ENCODE peak calls at places on chromosomes 7 and 10, in eight cellular contexts. S is lower lobe of right lung, Y is PC-3, H is esophagus squamous epithelium, K is endodermal cell, A is aorta, B is HCT116, F is cardiac muscle cell. O is an unnamed sample.

GRCh38 chr10:2079603-2080078 is 342.3 kb upstream of the ADARB2 start:
- DNase-seq in S (no peak), Y (no peak), H (no peak), K (no peak), A (no peak), B (no peak), F (no peak), O (no peak)

GRCh38 chr7:73870041-73870492 is 9.1 kb downstream of the TMEM270 start:
- DNase-seq in S (no peak), Y (no peak), H (no peak), K (peak), A (peak), B (no peak), F (peak), O (no peak)

GRCh38 chr7:144386741-144387140 is 16.8 kb downstream of the NOBOX start:
- DNase-seq in S (no peak), Y (no peak), H (no peak), K (no peak), A (no peak), B (no peak), F (no peak), O (no peak)

GRCh38 chr10:77413231-77413630 is 224.4 kb downstream of the KCNMA1 start:
- DNase-seq in S (no peak), Y (no peak), H (no peak), K (no peak), A (no peak), B (no peak), F (no peak), O (no peak)

GRCh38 chr10:96666738-96667137 is 53.6 kb downstream of the PIK3AP1 start:
- DNase-seq in S (no peak), Y (no peak), H (no peak), K (no peak), A (no peak), B (no peak), F (no peak), O (no peak)

GRCh38 chr10:58335306-58336005 is 650 bp downstream of the UBE2D1 start:
- DNase-seq in S (peak), Y (peak), H (no peak), K (peak), A (peak), B (peak), F (peak), O (no peak)

GRCh38 chr7:146090023-146090645 is 26.5 kb upstream of the CNTNAP2 start:
- DNase-seq in S (no peak), Y (peak), H (no peak), K (no peak), A (no peak), B (peak), F (peak), O (no peak)

GRCh38 chr7:123460616-123461015 is 73.8 kb downstream of the IQUB start:
- DNase-seq in S (no peak), Y (peak), H (no peak), K (no peak), A (no peak), B (no peak), F (no peak), O (no peak)

GRCh38 chr7:105304040-105304895 is 84.5 kb downstream of the SRPK2 start:
- DNase-seq in S (no peak), Y (peak), H (no peak), K (no peak), A (no peak), B (peak), F (no peak), O (no peak)

GRCh38 chr10:98478430-98479222 is 31.9 kb upstream of the HPS1 start:
- DNase-seq in S (no peak), Y (no peak), H (no peak), K (no peak), A (no peak), B (no peak), F (no peak), O (no peak)

GRCh38 chr10:35262436-35262835 is 73.9 kb upstream of the CCNY start:
- DNase-seq in S (no peak), Y (peak), H (no peak), K (no peak), A (no peak), B (no peak), F (no peak), O (no peak)

GRCh38 chr7:111639894-111640293 is 77.6 kb upstream of the IMMP2L start:
- DNase-seq in S (no peak), Y (no peak), H (no peak), K (no peak), A (no peak), B (no peak), F (no peak), O (no peak)

GRCh38 chr10:110780704-110781103 is 91.0 kb upstream of the PDCD4 start:
- DNase-seq in S (no peak), Y (no peak), H (no peak), K (no peak), A (no peak), B (no peak), F (no peak), O (no peak)

GRCh38 chr7:97959046-97959445 is 30.9 kb downstream of the OCM2 start:
- DNase-seq in S (no peak), Y (no peak), H (no peak), K (no peak), A (no peak), B (no peak), F (no peak), O (no peak)

GRCh38 chr7:43053968-43054367 is 58.5 kb upstream of the HECW1 start:
- DNase-seq in S (no peak), Y (no peak), H (no peak), K (no peak), A (no peak), B (no peak), F (no peak), O (no peak)

GRCh38 chr7:151719031-151719894 is 157.7 kb downstream of the PRKAG2 start:
- DNase-seq in S (no peak), Y (no peak), H (no peak), K (no peak), A (no peak), B (no peak), F (no peak), O (no peak)

GRCh38 chr7:39741942-39742623 is 118.7 kb downstream of the RALA start:
- DNase-seq in S (peak), Y (peak), H (no peak), K (peak), A (peak), B (no peak), F (peak), O (peak)

GRCh38 chr10:60348982-60349381 is 40.7 kb downstream of the ANK3 start:
- DNase-seq in S (no peak), Y (no peak), H (no peak), K (no peak), A (no peak), B (no peak), F (no peak), O (no peak)

GRCh38 chr10:86489960-86490612 is 31.5 kb downstream of the WAPL start:
- DNase-seq in S (no peak), Y (no peak), H (no peak), K (no peak), A (no peak), B (no peak), F (no peak), O (no peak)

GRCh38 chr7:140251824-140252555 is 75.2 kb upstream of the KDM7A start:
- DNase-seq in S (no peak), Y (no peak), H (no peak), K (no peak), A (no peak), B (no peak), F (no peak), O (no peak)

GRCh38 chr10:47458466-47459154 is 25.3 kb downstream of the ANXA8 start:
- DNase-seq in S (no peak), Y (peak), H (no peak), K (no peak), A (no peak), B (no peak), F (no peak), O (no peak)

GRCh38 chr7:115135111-115135510 is 213.2 kb downstream of the MDFIC start:
- DNase-seq in S (no peak), Y (peak), H (no peak), K (no peak), A (no peak), B (no peak), F (no peak), O (no peak)

GRCh38 chr7:155808551-155809331 is 3.5 kb downstream of the SHH start:
- DNase-seq in S (peak), Y (peak), H (no peak), K (peak), A (no peak), B (no peak), F (no peak), O (no peak)

GRCh38 chr7:116028808-116029207 is 1.8 kb downstream of the TFEC start:
- DNase-seq in S (no peak), Y (no peak), H (no peak), K (no peak), A (no peak), B (no peak), F (no peak), O (no peak)

GRCh38 chr7:103851357-103851756 is 138.1 kb downstream of the RELN start:
- DNase-seq in S (no peak), Y (no peak), H (no peak), K (peak), A (no peak), B (no peak), F (peak), O (no peak)

DNA sequence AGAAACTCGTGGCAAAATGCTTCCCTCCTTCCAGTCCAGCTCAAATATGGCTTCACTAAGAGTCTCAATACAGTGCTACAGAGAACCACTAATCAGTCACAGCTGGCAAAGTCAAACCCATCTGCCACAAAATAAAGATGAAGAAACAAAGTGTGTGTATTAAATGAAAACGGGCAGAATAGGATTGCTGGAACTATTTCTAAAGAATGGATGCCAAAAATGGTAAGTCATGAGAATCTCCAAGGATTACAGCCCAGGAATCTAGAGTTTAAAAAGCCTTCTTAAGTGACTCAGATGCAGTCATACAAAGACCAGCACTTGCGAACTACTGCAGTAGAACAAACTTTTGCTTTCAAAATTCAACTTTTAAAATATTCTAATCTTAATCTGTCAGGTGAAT is 61.9 kb downstream of the CACUL1 start:
- DNase-seq in S (no peak), Y (peak), H (no peak), K (no peak), A (no peak), B (no peak), F (no peak), O (no peak)
- H3K4me3 ChIP-seq in S (no peak), Y (no peak), H (no peak), K (no peak), A (no peak), B (no peak), F (no peak), O (no peak)

DNA sequence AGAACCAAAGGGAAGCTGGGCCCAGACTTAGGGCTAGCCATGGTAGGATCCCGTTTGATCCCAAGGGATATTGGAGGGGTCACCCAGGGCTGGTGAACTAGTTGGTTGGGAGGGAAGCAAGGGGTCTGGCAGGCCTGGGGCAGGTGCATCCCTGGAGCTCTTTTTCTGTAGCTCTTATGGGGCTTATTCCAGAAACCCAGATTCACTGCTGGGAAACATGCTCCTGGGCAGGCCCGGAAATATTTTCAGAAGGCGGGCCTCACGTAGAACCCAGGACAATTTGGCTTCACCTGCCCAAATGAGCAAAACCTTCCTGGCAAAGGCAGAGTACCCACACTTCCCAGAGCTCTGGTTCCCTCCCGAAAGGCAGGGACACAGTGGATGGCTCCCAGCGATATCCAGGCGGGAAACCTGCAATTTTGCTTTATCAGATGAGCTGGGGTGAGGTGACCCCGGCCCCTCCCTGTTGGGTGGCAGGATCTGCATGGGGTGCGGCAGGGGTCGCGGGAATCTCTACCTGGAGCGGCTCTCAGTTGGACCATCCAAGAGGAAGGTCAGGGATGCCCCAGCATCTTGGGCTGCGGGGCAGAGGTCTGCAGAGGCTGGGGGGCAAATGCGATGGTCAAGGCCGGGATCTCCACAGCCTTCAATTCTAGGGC is 533.9 kb downstream of the TCERG1L start:
- DNase-seq in S (no peak), Y (no peak), H (no peak), K (no peak), A (no peak), B (no peak), F (no peak), O (no peak)
- H3K27ac ChIP-seq in S (no peak), Y (no peak), H (no peak), K (no peak), A (no peak), B (no peak), F (no peak), O (no peak)

GRCh38 chr10:88455831-88456230 is 127.3 kb downstream of the RNLS start:
- DNase-seq in S (no peak), Y (no peak), H (no peak), K (no peak), A (no peak), B (no peak), F (no peak), O (no peak)
- H3K4me3 ChIP-seq in S (no peak), Y (no peak), H (no peak), K (no peak), A (no peak), B (no peak), F (no peak), O (no peak)

GRCh38 chr7:100475549-100475948 is 3.5 kb downstream of the TSC22D4 start:
- DNase-seq in S (no peak), Y (no peak), H (no peak), K (no peak), A (no peak), B (no peak), F (peak), O (no peak)
- H3K27ac ChIP-seq in S (no peak), Y (no peak), H (peak), K (peak), A (no peak), B (no peak), F (peak), O (peak)

DNA sequence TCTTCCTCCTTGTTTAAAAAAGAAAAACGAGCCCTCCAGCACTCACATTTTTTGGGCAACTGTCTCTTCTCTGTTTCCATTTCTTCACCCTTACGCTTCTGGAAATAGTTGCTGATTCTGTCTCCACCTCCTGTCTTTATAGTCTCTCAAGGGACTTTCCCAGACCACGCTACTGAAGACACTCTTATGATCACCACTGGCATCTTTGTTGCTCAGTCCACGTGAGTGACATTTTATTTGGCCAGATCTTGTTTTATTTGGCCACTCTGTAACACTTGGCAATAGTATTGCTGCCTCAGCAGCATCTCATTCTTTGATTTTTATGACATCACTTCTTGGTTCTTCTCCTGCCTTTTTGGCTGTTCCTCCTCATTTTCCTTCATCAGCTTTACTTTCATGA is 21.6 kb upstream of the NME8 start:
- DNase-seq in S (no peak), Y (no peak), H (no peak), K (no peak), A (no peak), B (no peak), F (no peak), O (no peak)
- H3K4me3 ChIP-seq in S (no peak), Y (no peak), H (no peak), K (no peak), A (no peak), B (no peak), F (no peak), O (no peak)

DNA sequence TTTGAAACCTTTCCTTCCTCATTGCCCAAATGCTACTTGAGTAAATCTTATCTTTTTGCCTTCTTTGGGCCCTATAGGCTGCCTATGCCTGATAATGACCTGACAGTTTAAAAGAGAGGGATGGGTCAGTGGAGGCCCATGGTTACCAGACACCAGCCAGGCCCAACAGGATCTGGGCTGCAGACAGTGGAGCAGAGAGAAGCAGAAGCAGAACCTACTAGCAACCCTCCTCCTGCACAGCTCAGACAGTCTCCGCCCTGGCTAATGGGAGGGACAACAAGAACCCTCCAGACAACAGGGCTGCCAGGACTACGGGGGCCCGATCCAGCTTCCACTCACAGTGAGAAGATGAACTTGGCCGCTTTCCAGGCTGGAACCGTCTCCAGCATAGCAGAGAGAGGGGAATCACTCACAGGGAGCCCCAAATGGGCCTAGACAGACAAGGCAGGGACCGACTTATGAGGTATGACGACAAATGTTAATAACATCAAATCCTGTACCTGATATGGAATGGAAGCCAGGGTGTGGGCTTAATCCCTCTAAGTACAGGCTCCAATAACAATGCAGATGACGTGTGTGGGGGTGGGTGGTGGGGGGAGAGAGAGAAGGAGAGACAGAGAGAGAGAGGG is 31.7 kb upstream of the DGKI start:
- DNase-seq in S (peak), Y (no peak), H (no peak), K (no peak), A (peak), B (no peak), F (no peak), O (no peak)
- H3K27ac ChIP-seq in S (no peak), Y (no peak), H (peak), K (no peak), A (no peak), B (no peak), F (peak), O (no peak)

DNA sequence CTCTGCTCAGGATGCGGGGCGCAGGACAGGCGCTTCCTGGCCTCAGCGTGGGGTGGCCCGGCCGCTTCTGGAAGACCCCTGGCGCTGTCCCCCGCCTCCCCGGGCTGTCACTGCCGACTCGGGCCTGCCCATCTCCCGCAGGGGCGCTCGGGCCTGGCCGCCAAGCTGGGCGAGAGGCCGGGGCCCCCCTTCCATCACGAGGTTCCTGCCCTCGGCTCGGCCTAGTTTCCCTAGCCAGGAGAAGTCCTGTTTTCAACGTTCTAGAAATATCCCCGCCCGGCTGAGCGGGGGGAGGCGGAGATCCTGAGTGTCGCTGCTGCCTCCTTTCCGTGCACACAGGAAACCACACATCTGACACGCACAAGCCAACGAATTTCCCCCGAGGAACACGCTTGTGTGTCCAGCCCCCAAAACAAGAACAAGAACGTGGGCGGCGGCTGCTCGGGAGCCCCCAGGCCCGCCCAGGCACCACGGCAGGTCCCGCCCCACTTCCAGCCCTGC is 33.7 kb downstream of the AP5Z1 start:
- DNase-seq in S (peak), Y (no peak), H (no peak), K (no peak), A (peak), B (no peak), F (no peak), O (peak)
- H3K4me3 ChIP-seq in S (peak), Y (no peak), H (peak), K (no peak), A (no peak), B (no peak), F (no peak), O (no peak)

O was measured in CD8-positive, alpha-beta memory T cell.